ENCODE peak calls at places on chromosomes 7 and 10, in six cellular contexts. L is substantia nigra; P is smooth muscle cell of the brain vasculature; B is NCI-H2029; J is GDM1; S is activated effector memory CD4-positive, alpha-beta T cell treated with anti-CD3 and anti-CD28 coated beads, Interleukin-2, amount 50 U/mL, for 16 hours. X is an unnamed sample.

GRCh38 chr10:113753020-113753692 is 1.7 kb downstream of the PLEKHS1 start:
- DNase-seq in P (no peak), J (no peak), S (no peak), B (peak), L (no peak), X (no peak)

GRCh38 chr10:125773702-125774101 is 1.9 kb downstream of the MMP21 start:
- DNase-seq in J (no peak), P (no peak), B (no peak), S (no peak), L (no peak), X (no peak)

GRCh38 chr7:44292876-44293560 is 32.4 kb downstream of the CAMK2B start:
- DNase-seq in S (peak), P (no peak), L (no peak), B (no peak), J (no peak), X (peak)

GRCh38 chr7:47951374-47951773 is 3.1 kb upstream of the PKD1L1 start:
- DNase-seq in L (no peak), S (no peak), P (no peak), B (no peak), J (no peak), X (no peak)

GRCh38 chr10:339038-339391 is 203.8 kb downstream of the ZMYND11 start:
- DNase-seq in J (no peak), S (no peak), P (peak), B (no peak), L (no peak), X (no peak)

GRCh38 chr10:120945801-120946302 is 94.7 kb downstream of the WDR11 start:
- DNase-seq in L (no peak), B (no peak), S (no peak), J (no peak), P (no peak), X (peak)

GRCh38 chr7:137169282-137169698 is 174.2 kb downstream of the PTN start:
- DNase-seq in P (peak), B (peak), S (no peak), L (no peak), J (no peak), X (peak)

GRCh38 chr10:95245425-95246055 is 45.3 kb downstream of the PDLIM1 start:
- DNase-seq in S (peak), B (no peak), P (no peak), J (no peak), L (no peak), X (no peak)

GRCh38 chr10:58319599-58319998 is 15.2 kb upstream of the UBE2D1 start:
- DNase-seq in S (no peak), P (no peak), J (no peak), B (no peak), L (no peak), X (no peak)

GRCh38 chr7:5450549-5451327 is 27.1 kb upstream of the TNRC18 start:
- DNase-seq in J (peak), S (peak), B (no peak), L (peak), P (no peak), X (peak)

GRCh38 chr7:94655884-94656657 is at the start of gene SGCE:
- DNase-seq in J (no peak), L (peak), P (no peak), S (peak), B (peak), X (peak)

GRCh38 chr7:136640977-136641376 is 227.5 kb upstream of the CHRM2 start:
- DNase-seq in J (no peak), L (no peak), B (no peak), S (no peak), P (no peak), X (no peak)

GRCh38 chr10:101691081-101691480 is 3.9 kb downstream of the FBXW4 start:
- DNase-seq in B (no peak), J (no peak), L (no peak), S (no peak), P (no peak), X (no peak)

GRCh38 chr7:104686286-104686685 is 327.7 kb upstream of the KMT2E start:
- DNase-seq in P (no peak), B (no peak), L (no peak), J (no peak), S (no peak), X (no peak)

GRCh38 chr7:102432476-102433318 is 678 bp upstream of the ORAI2 start:
- DNase-seq in L (no peak), S (no peak), P (no peak), J (no peak), B (no peak), X (no peak)